ENCODE peak calls at places on chromosomes 13 and 19, in eight cellular contexts. E is adrenal gland; H is foreskin keratinocyte; Q is CD4-positive, alpha-beta T cell; A is SK-N-SH; J is left ventricle myocardium inferior; D is left lung; G is tibial nerve. B is an unnamed sample.
A peak's percentile ranks its signal among the peaks of the same experiment; 100 is the strongest.

GRCh38 chr13:97255515-97255999 is 33.4 kb downstream of the MBNL2 start:
- DNase-seq in E (no peak), H (no peak), Q (no peak), A (no peak), J (no peak), D (no peak), G (no peak), B (no peak)

GRCh38 chr13:100440756-100441421 is 147.7 kb downstream of the GGACT start:
- DNase-seq in E (no peak), H (no peak), Q (no peak), A (no peak), J (no peak), D (no peak), G (no peak), B (no peak)

GRCh38 chr13:99269627-99270252 is 11.6 kb upstream of the GPR18 start:
- DNase-seq in E (peak; percentile 35), H (no peak), Q (no peak), A (peak; percentile 17), J (no peak), D (no peak), G (no peak), B (no peak)

GRCh38 chr19:35000647-35001501 is 751 bp downstream of the GRAMD1A start:
- DNase-seq in E (no peak), H (peak; percentile 13), Q (peak; percentile 68), A (peak; percentile 53), J (no peak), D (peak; percentile 86), G (no peak), B (no peak)

GRCh38 chr13:114132419-114133121 is at the start of gene RASA3:
- DNase-seq in E (peak; percentile 61), H (no peak), Q (peak; percentile 79), A (peak; percentile 99), J (peak; percentile 83), D (peak; percentile 94), G (peak; percentile 62), B (peak; percentile 25)

GRCh38 chr19:49881672-49882394 is 4.3 kb downstream of the TBC1D17 start:
- DNase-seq in E (peak; percentile 28), H (no peak), Q (no peak), A (peak; percentile 64), J (no peak), D (peak; percentile 74), G (no peak), B (no peak)

GRCh38 chr13:24127116-24127631 is 33.3 kb upstream of the SPATA13 start:
- DNase-seq in E (no peak), H (no peak), Q (no peak), A (no peak), J (no peak), D (no peak), G (no peak), B (no peak)

GRCh38 chr13:27014406-27015359 is 156.9 kb downstream of the USP12 start:
- DNase-seq in E (no peak), H (no peak), Q (no peak), A (no peak), J (no peak), D (no peak), G (no peak), B (no peak)

GRCh38 chr19:55179570-55180484 is at the start of gene SYT5:
- DNase-seq in E (peak; percentile 35), H (no peak), Q (peak; percentile 64), A (peak; percentile 86), J (peak; percentile 33), D (no peak), G (no peak), B (no peak)

GRCh38 chr13:36357692-36358091 is 11.5 kb upstream of the SPART start:
- DNase-seq in E (peak; percentile 38), H (no peak), Q (no peak), A (no peak), J (peak; percentile 56), D (no peak), G (peak; percentile 36), B (no peak)

GRCh38 chr13:66443926-66444325 is 786.2 kb downstream of the PCDH9 start:
- DNase-seq in E (no peak), H (no peak), Q (no peak), A (no peak), J (no peak), D (no peak), G (no peak), B (no peak)

GRCh38 chr13:111492341-111492945 is 172.0 kb downstream of the TEX29 start:
- DNase-seq in E (no peak), H (no peak), Q (no peak), A (no peak), J (no peak), D (peak; percentile 31), G (no peak), B (no peak)

GRCh38 chr13:113758651-113759524 is at the start of gene TMEM255B:
- DNase-seq in E (peak; percentile 85), H (no peak), Q (peak; percentile 72), A (peak; percentile 98), J (peak; percentile 89), D (peak; percentile 99), G (peak; percentile 69), B (peak; percentile 56)

GRCh38 chr13:44385847-44386246 is 12.2 kb downstream of the SERP2 start:
- DNase-seq in E (no peak), H (no peak), Q (no peak), A (no peak), J (no peak), D (no peak), G (no peak), B (no peak)

GRCh38 chr13:44388427-44388826 is 14.8 kb downstream of the SERP2 start:
- DNase-seq in E (no peak), H (no peak), Q (no peak), A (peak; percentile 47), J (peak; percentile 32), D (no peak), G (no peak), B (no peak)

GRCh38 chr13:44386932-44387556 is 13.4 kb downstream of the SERP2 start:
- DNase-seq in E (no peak), H (no peak), Q (no peak), A (no peak), J (no peak), D (no peak), G (no peak), B (no peak)

GRCh38 chr13:44389856-44390255 is 16.2 kb downstream of the SERP2 start:
- DNase-seq in E (no peak), H (no peak), Q (no peak), A (no peak), J (no peak), D (no peak), G (no peak), B (no peak)

GRCh38 chr13:44389003-44389666 is 15.5 kb downstream of the SERP2 start:
- DNase-seq in E (no peak), H (no peak), Q (no peak), A (no peak), J (no peak), D (no peak), G (no peak), B (no peak)
- H3K27ac ChIP-seq in E (no peak overlapping the region), H (no peak overlapping the region), Q (no peak overlapping the region), A (peak overlapping the region; percentile 62), J (peak overlapping the region; percentile 54), D (no peak overlapping the region), G (no peak overlapping the region), B (no peak overlapping the region)

DNA sequence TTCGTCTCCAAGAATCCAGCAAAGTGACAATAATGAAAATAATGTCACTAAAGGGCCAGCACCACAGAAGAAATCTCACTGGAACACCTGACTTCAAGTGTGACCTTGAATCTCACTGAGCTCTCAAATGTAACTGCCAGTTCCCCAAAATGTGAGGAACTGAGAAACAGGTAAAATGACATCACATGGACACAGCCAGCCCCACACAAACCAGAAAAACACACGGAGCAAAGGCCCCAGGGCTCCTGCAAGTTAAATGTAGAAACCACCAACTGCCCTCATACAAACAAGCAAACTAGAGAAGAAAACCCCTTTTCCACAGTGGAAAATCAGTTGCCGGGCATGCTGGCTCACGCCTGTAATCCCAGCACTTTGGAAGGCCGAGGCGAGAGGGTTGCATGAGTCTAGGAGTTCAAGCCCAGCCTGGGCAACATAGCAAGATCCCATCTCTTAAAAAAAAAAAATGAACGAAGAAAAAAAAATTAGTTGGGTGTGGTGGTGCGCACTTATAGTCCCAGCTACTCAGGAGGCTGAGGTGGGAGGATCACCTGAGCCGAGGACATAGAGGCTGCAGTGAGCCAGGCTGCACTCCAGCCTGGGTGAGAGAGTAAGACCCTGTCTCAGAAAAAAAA is 8.7 kb upstream of the KANK2 start:
- DNase-seq in E (no peak), H (no peak), Q (no peak), A (no peak), J (no peak), D (no peak), G (no peak), B (no peak)
- H3K27ac ChIP-seq in E (no peak overlapping the region), H (no peak overlapping the region), Q (no peak overlapping the region), A (no peak overlapping the region), J (peak overlapping the region; percentile 95), D (no peak overlapping the region), G (no peak overlapping the region), B (no peak overlapping the region)

DNA sequence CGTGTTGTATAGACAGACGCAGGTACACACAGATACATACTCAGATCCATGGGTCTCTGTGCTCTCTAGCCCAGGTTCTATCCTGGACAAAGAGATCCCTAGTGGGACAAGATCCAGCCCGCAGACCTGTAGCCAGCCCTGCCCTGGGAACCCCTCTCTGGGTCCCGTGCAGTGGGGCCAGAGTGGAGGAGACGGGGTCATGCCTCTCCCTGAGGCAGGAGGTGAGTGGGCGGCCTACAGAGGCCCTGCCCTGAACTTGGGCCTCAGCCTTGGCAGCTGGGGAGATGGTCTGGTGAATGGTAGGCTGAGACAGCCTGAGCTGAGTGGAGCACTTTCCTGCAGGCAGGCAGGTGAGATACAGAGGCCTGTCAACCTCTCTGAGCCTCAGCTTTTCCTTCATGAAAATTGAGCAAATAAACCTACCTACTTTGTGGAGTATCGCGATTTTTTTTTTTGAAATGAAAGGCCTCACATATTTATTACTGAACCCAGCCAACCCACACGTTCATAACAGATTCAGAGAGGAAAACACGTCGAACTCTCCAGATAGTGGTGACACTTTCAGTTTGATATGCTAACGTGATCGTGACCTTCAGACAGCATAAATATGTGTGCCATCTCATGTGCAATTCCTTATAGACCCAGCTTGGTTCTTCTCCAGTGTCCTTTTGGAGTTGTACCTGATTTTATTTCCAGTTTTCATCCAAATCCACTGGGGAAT is 3.4 kb upstream of the JUND start:
- DNase-seq in E (no peak), H (no peak), Q (no peak), A (no peak), J (no peak), D (no peak), G (no peak), B (no peak)
- H3K27ac ChIP-seq in E (peak overlapping the region; percentile 75), H (no peak overlapping the region), Q (peak overlapping the region; percentile 61), A (no peak overlapping the region), J (peak overlapping the region; percentile 62), D (peak overlapping the region; percentile 24), G (no peak overlapping the region), B (no peak overlapping the region)

GRCh38 chr13:77207943-77208342 is 119.0 kb downstream of the MYCBP2 start:
- DNase-seq in E (no peak), H (peak; percentile 78), Q (no peak), A (no peak), J (no peak), D (no peak), G (no peak), B (no peak)

GRCh38 chr13:77218274-77218673 is 108.6 kb downstream of the MYCBP2 start:
- DNase-seq in E (no peak), H (no peak), Q (no peak), A (no peak), J (no peak), D (no peak), G (no peak), B (no peak)

GRCh38 chr13:77215543-77215942 is 111.4 kb downstream of the MYCBP2 start:
- DNase-seq in E (no peak), H (no peak), Q (no peak), A (no peak), J (no peak), D (no peak), G (no peak), B (no peak)

GRCh38 chr13:77219401-77219800 is 107.5 kb downstream of the MYCBP2 start:
- DNase-seq in E (no peak), H (no peak), Q (no peak), A (no peak), J (no peak), D (no peak), G (no peak), B (no peak)

GRCh38 chr13:77213644-77214043 is 113.2 kb downstream of the MYCBP2 start:
- DNase-seq in E (no peak), H (no peak), Q (no peak), A (no peak), J (no peak), D (no peak), G (no peak), B (no peak)
- H3K27ac ChIP-seq in E (no peak overlapping the region), H (no peak overlapping the region), Q (no peak overlapping the region), A (no peak overlapping the region), J (no peak overlapping the region), D (no peak overlapping the region), G (no peak overlapping the region), B (no peak overlapping the region)

B was measured in substantia nigra.